ENCODE peak calls at places on chromosomes 7 and 10, in five cellular contexts. Z is left ventricle myocardium superior; T is activated CD4-positive, alpha-beta T cell treated with anti-CD3 and anti-CD28 coated beads, Interleukin-2, amount 50 U/mL, for 1 hour; X is mesendoderm; J is endothelial cell. C is an unnamed sample.

GRCh38 chr7:41627921-41628320 is 75.0 kb downstream of the INHBA start:
- DNase-seq in T (no peak), Z (no peak), X (peak), J (no peak), C (no peak)

GRCh38 chr7:30726296-30727006 is 25.5 kb upstream of the INMT start:
- DNase-seq in X (peak), J (no peak), T (peak), Z (no peak), C (no peak)

GRCh38 chr7:2572101-2572842 is 13.5 kb downstream of the IQCE start:
- DNase-seq in J (no peak), Z (no peak), X (peak), T (no peak), C (no peak)

GRCh38 chr7:139673230-139673629 is 104.6 kb downstream of the HIPK2 start:
- DNase-seq in T (no peak), Z (no peak), J (no peak), X (peak), C (no peak)

GRCh38 chr10:52332815-52333214 is 18.7 kb downstream of the DKK1 start:
- DNase-seq in Z (no peak), T (no peak), J (no peak), X (no peak), C (no peak)

GRCh38 chr7:149715476-149715875 is 57.9 kb downstream of the ZNF467 start:
- DNase-seq in X (no peak), J (peak), T (no peak), Z (no peak), C (no peak)

GRCh38 chr10:119896061-119896655 is 3.6 kb downstream of the SEC23IP start:
- DNase-seq in J (no peak), T (no peak), Z (no peak), X (no peak), C (no peak)

GRCh38 chr10:70433581-70434280 is 7.8 kb downstream of the NODAL start:
- DNase-seq in J (no peak), T (no peak), Z (no peak), X (no peak), C (no peak)

GRCh38 chr10:109892885-109893284 is 30.4 kb downstream of the XPNPEP1 start:
- DNase-seq in X (no peak), T (no peak), Z (no peak), J (no peak), C (no peak)

GRCh38 chr10:23395017-23395416 is 43.9 kb upstream of the OTUD1 start:
- DNase-seq in T (no peak), J (no peak), X (no peak), Z (no peak), C (no peak)

GRCh38 chr10:63337455-63338251 is 128.1 kb downstream of the JMJD1C start:
- DNase-seq in Z (no peak), X (no peak), J (no peak), T (no peak), C (no peak)

GRCh38 chr7:918441-919113 is 35.9 kb downstream of the ADAP1 start:
- DNase-seq in T (no peak), Z (peak), J (no peak), X (no peak), C (no peak)

GRCh38 chr7:116025098-116025809 is 5.3 kb downstream of the TFEC start:
- DNase-seq in Z (no peak), X (no peak), T (no peak), J (no peak), C (no peak)

GRCh38 chr10:59234814-59235429 is 58.5 kb downstream of the PHYHIPL start:
- DNase-seq in X (peak), T (no peak), Z (no peak), J (peak), C (no peak)

GRCh38 chr10:14366760-14367159 is 36.0 kb upstream of the FRMD4A start:
- DNase-seq in X (no peak), T (no peak), Z (no peak), J (no peak), C (no peak)

GRCh38 chr10:55820071-55820470 is 541.0 kb downstream of the ZWINT start:
- DNase-seq in X (peak), Z (no peak), J (no peak), T (no peak), C (no peak)

GRCh38 chr10:72889391-72889831 is 4.1 kb upstream of the OIT3 start:
- DNase-seq in T (no peak), X (no peak), Z (no peak), J (no peak), C (peak)

GRCh38 chr7:138729444-138729843 is 28.3 kb upstream of the SVOPL start:
- DNase-seq in X (peak), Z (no peak), T (no peak), J (no peak), C (no peak)

GRCh38 chr7:767580-767940 is 40.5 kb upstream of the PRKAR1B start:
- DNase-seq in J (no peak), T (no peak), Z (no peak), X (no peak), C (no peak)

GRCh38 chr7:156376317-156376716 is 264.3 kb upstream of the RNF32 start:
- DNase-seq in X (no peak), Z (no peak), T (no peak), J (no peak), C (no peak)

GRCh38 chr10:112826018-112826697 is 123.9 kb upstream of the TCF7L2 start:
- DNase-seq in J (no peak), T (no peak), X (no peak), Z (no peak), C (no peak)

GRCh38 chr10:14378387-14378960 is 47.8 kb upstream of the FRMD4A start:
- DNase-seq in X (peak), Z (no peak), J (no peak), T (no peak), C (no peak)

GRCh38 chr10:86223256-86223655 is 143.3 kb downstream of the GRID1 start:
- DNase-seq in Z (no peak), T (no peak), X (no peak), J (no peak), C (no peak)

GRCh38 chr10:22391605-22392004 is 46.3 kb downstream of the SPAG6 start:
- DNase-seq in J (no peak), T (no peak), Z (no peak), X (no peak), C (no peak)

GRCh38 chr10:111098679-111099437 is 22.0 kb downstream of the ADRA2A start:
- DNase-seq in X (no peak), Z (no peak), T (no peak), J (no peak), C (no peak)

GRCh38 chr7:27346531-27347260 is 104.1 kb downstream of the EVX1 start:
- DNase-seq in X (peak), J (no peak), Z (no peak), T (no peak), C (peak)

GRCh38 chr10:77603529-77603927 is 34.1 kb downstream of the KCNMA1 start:
- DNase-seq in X (peak), T (no peak), Z (no peak), J (peak), C (no peak)

GRCh38 chr10:78267070-78267469 is 233.4 kb downstream of the RPS24 start:
- DNase-seq in X (no peak), T (no peak), Z (no peak), J (no peak), C (no peak)